ENCODE peak calls at places on chromosomes 12 and 14, in seven cellular contexts. H is right cardiac atrium, J is tibial artery, L is OCI-LY7, S is right atrium auricular region, I is H9, N is upper lobe of left lung. Z is an unnamed sample. For H3K9me3, the result is how much of the 10 kb centered on the place peaks cover.

GRCh38 chr14:80764496-80764895 is 177.0 kb downstream of the CEP128 start:
- DNase-seq in J (no peak), L (no peak), I (no peak), N (no peak), S (no peak), H (no peak), Z (no peak)

GRCh38 chr14:78700236-78700635 is 530.1 kb downstream of the NRXN3 start:
- DNase-seq in L (no peak), J (no peak), N (no peak), S (no peak), H (no peak), I (no peak), Z (no peak)

GRCh38 chr12:48032597-48032996 is 28.3 kb upstream of the COL2A1 start:
- DNase-seq in H (no peak), L (no peak), N (no peak), I (no peak), J (no peak), S (no peak), Z (no peak)

GRCh38 chr14:92004062-92004461 is 35.8 kb downstream of the TRIP11 start:
- DNase-seq in I (no peak), N (no peak), S (no peak), J (no peak), L (no peak), H (no peak), Z (no peak)

GRCh38 chr12:96205909-96206308 is 11.7 kb downstream of the ELK3 start:
- DNase-seq in H (no peak), I (no peak), L (no peak), J (no peak), N (no peak), S (no peak), Z (no peak)

GRCh38 chr14:64388533-64389243 is 535 bp downstream of the MTHFD1 start:
- DNase-seq in J (peak), L (peak), I (no peak), S (peak), N (peak), H (peak), Z (no peak)

GRCh38 chr12:126747530-126748149 is 1519.3 kb upstream of the TMEM132C start:
- DNase-seq in H (peak), L (peak), S (no peak), J (no peak), I (peak), N (peak), Z (peak)

GRCh38 chr12:52903855-52904508 is 894 bp downstream of the KRT8 start:
- DNase-seq in N (peak), L (no peak), H (peak), I (peak), S (no peak), J (no peak), Z (peak)

GRCh38 chr12:3378655-3379054 is 112.3 kb upstream of the PRMT8 start:
- DNase-seq in S (no peak), L (no peak), I (peak), J (no peak), N (no peak), H (no peak), Z (no peak)

GRCh38 chr14:90499121-90499520 is 102.3 kb downstream of the CALM1 start:
- DNase-seq in H (no peak), L (no peak), S (no peak), I (no peak), N (no peak), J (no peak), Z (no peak)

GRCh38 chr14:74478996-74479635 is 14.0 kb downstream of the NPC2 start:
- DNase-seq in S (no peak), J (no peak), I (no peak), L (peak), N (no peak), H (no peak), Z (no peak)

GRCh38 chr12:47078733-47079364 is 572 bp upstream of the PCED1B start:
- DNase-seq in N (peak), J (no peak), L (no peak), S (peak), I (no peak), H (peak), Z (no peak)

GRCh38 chr12:130137141-130138018 is 24.9 kb upstream of the FZD10 start:
- DNase-seq in L (no peak), N (no peak), I (peak), J (no peak), S (no peak), H (no peak), Z (no peak)

GRCh38 chr12:115404761-115405470 is 720.9 kb upstream of the TBX3 start:
- DNase-seq in N (no peak), J (no peak), I (no peak), S (no peak), L (no peak), H (no peak), Z (no peak)

GRCh38 chr14:99569725-99570541 is 34.1 kb downstream of the CCDC85C start:
- DNase-seq in H (peak), N (no peak), I (no peak), L (no peak), S (no peak), J (no peak), Z (no peak)

GRCh38 chr12:4056910-4057845 is 184.0 kb upstream of the PARP11 start:
- DNase-seq in J (no peak), I (no peak), N (no peak), L (no peak), H (no peak), S (no peak), Z (no peak)

GRCh38 chr12:3220382-3221321 is 143.5 kb downstream of the TSPAN9 start:
- DNase-seq in S (no peak), I (no peak), N (no peak), L (no peak), H (peak), J (no peak), Z (no peak)

GRCh38 chr12:50387487-50387886 is 8.9 kb downstream of the FAM186A start:
- DNase-seq in L (no peak), N (no peak), I (peak), H (no peak), J (no peak), S (peak), Z (no peak)

GRCh38 chr14:70048313-70048654 is 140.5 kb downstream of the SLC8A3 start:
- DNase-seq in N (no peak), H (no peak), L (no peak), J (no peak), S (no peak), I (no peak), Z (no peak)

GRCh38 chr12:87217486-87217885 is 811.7 kb downstream of the C12orf50 start:
- DNase-seq in I (no peak), S (no peak), L (no peak), N (no peak), H (no peak), J (no peak), Z (no peak)

GRCh38 chr12:26244503-26244902 is 49.1 kb downstream of the SSPN start:
- DNase-seq in I (no peak), J (no peak), L (no peak), H (no peak), N (no peak), S (no peak), Z (no peak)

GRCh38 chr14:23154876-23155587 is 28.4 kb downstream of the SLC7A8 start:
- DNase-seq in H (peak), L (no peak), S (peak), N (peak), J (peak), I (peak), Z (peak)

GRCh38 chr14:81330619-81331122 is 69.5 kb downstream of the STON2 start:
- DNase-seq in I (no peak), L (no peak), N (no peak), J (no peak), H (no peak), S (no peak), Z (no peak)

GRCh38 chr12:115313929-115314328 is 630.0 kb upstream of the TBX3 start:
- DNase-seq in J (no peak), H (no peak), L (no peak), I (no peak), N (no peak), S (no peak), Z (no peak)

GRCh38 chr14:49139593-49139992 is 446.6 kb downstream of the RPS29 start:
- DNase-seq in N (no peak), H (no peak), J (no peak), I (no peak), L (no peak), S (no peak), Z (no peak)

GRCh38 chr12:30753233-30753632 is 1.5 kb downstream of the CAPRIN2 start:
- DNase-seq in H (no peak), N (no peak), I (peak), J (no peak), L (peak), S (no peak), Z (no peak)

GRCh38 chr12:120206228-120206627 is 5.3 kb upstream of the RPLP0 start:
- DNase-seq in H (no peak), J (no peak), L (no peak), S (no peak), I (no peak), N (no peak), Z (no peak)

GRCh38 chr14:41606249-41607118 is at the start of gene LRFN5:
- DNase-seq in H (peak), S (no peak), I (peak), N (no peak), L (no peak), J (no peak), Z (peak)

GRCh38 chr14:94494085-94494484 is 15.2 kb downstream of the SERPINA12 start:
- DNase-seq in L (no peak), J (no peak), I (no peak), N (no peak), H (no peak), S (no peak), Z (no peak)

GRCh38 chr14:103008768-103009342 is 48.5 kb downstream of the CDC42BPB start:
- DNase-seq in I (no peak), S (no peak), H (peak), J (no peak), N (no peak), L (no peak), Z (peak)

GRCh38 chr14:101624579-101624978 is 63.3 kb downstream of the DIO3 start:
- DNase-seq in L (no peak), I (no peak), S (no peak), N (no peak), J (no peak), H (no peak), Z (no peak)

GRCh38 chr12:6089041-6089823 is 35.2 kb downstream of the VWF start:
- DNase-seq in L (no peak), N (peak), S (no peak), I (peak), H (no peak), J (peak), Z (no peak)

GRCh38 chr12:2387051-2387834 is 334.5 kb downstream of the CACNA1C start:
- DNase-seq in N (no peak), H (no peak), I (peak), L (no peak), J (no peak), S (no peak), Z (no peak)

DNA sequence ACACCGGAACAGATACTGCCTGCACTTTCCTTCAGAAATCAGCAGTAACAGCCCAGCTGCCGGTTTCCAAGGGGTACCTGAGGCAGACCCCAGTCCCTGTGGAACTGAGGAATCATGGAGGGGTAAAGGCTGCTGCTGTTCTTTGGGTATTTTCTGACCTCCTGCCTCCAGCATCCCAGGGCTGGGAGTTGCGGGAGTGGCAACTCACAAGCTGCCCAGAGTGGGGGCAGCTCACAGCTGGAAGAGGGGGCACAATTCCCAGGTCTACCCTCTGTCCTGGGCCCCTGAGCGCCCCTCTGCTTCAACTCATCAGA is 9.6 kb downstream of the ZNF605 start:
- DNase-seq in S (no peak), L (no peak), I (no peak), J (no peak), H (no peak), N (no peak), Z (no peak)
- H3K9me3 ChIP-seq in S (half or more), L (under half), I (under half), J (half or more), H (under half), N (half or more), Z (under half)

DNA sequence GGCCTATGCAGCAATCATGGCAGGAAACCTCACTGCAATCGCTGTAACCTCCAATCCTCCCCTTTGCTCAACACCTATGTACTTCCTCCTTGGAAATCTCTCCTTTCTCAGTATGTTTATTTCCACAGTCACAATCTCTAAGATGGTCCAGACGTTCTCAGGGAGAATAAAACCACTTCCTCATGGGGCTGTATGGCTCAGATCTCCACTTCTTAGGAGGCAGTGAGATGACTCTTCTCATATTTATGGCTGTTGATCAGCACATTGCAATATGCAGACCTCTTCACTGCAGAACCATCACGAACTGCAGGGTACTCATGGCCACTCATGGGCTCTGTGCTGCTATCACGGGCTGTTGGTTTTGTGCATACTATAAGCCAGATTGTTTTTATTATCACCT is 17.1 kb upstream of the OR4K17 start:
- DNase-seq in N (no peak), L (no peak), S (no peak), H (no peak), I (no peak), J (no peak), Z (no peak)
- H3K9me3 ChIP-seq in N (under half), L (under half), S (under half), H (under half), I (half or more), J (under half), Z (under half)

GRCh38 chr12:34297126-34297789 is 275.0 kb downstream of the ALG10 start:
- DNase-seq in J (no peak), L (no peak), N (no peak), H (peak), S (no peak), I (no peak), Z (no peak)
- H3K9me3 ChIP-seq in J (under half), L (under half), N (under half), H (under half), S (under half), I (under half), Z (under half)

GRCh38 chr14:85660243-85660922 is 130.4 kb downstream of the FLRT2 start:
- DNase-seq in J (no peak), H (no peak), I (no peak), N (no peak), L (no peak), S (no peak), Z (no peak)
- H3K9me3 ChIP-seq in J (under half), H (under half), I (under half), N (under half), L (under half), S (under half), Z (under half)

GRCh38 chr14:105943973-105944602 is 417.7 kb downstream of the TMEM121 start:
- DNase-seq in I (no peak), S (no peak), J (no peak), H (no peak), N (no peak), L (no peak), Z (no peak)

GRCh38 chr14:105945891-105946290 is 419.5 kb downstream of the TMEM121 start:
- DNase-seq in H (no peak), L (no peak), N (peak), J (no peak), I (no peak), S (peak), Z (no peak)

GRCh38 chr14:105951399-105951798 is 425.0 kb downstream of the TMEM121 start:
- DNase-seq in J (no peak), S (no peak), L (no peak), N (no peak), H (no peak), I (no peak), Z (no peak)

GRCh38 chr14:105944632-105945610 is 418.5 kb downstream of the TMEM121 start:
- DNase-seq in L (no peak), H (peak), S (peak), N (peak), I (no peak), J (no peak), Z (peak)

GRCh38 chr14:105947599-105947998 is 421.2 kb downstream of the TMEM121 start:
- DNase-seq in J (no peak), S (no peak), L (no peak), N (no peak), I (no peak), H (no peak), Z (no peak)
- H3K9me3 ChIP-seq in J (under half), S (under half), L (under half), N (under half), I (half or more), H (under half), Z (under half)

GRCh38 chr12:83476695-83477094 is 790.0 kb downstream of the TMTC2 start:
- DNase-seq in S (no peak), I (no peak), H (no peak), L (no peak), N (no peak), J (no peak), Z (no peak)

GRCh38 chr12:83477289-83477688 is 790.6 kb downstream of the TMTC2 start:
- DNase-seq in I (no peak), H (no peak), N (no peak), J (no peak), S (no peak), L (no peak), Z (no peak)

GRCh38 chr12:83476006-83476405 is 789.3 kb downstream of the TMTC2 start:
- DNase-seq in I (no peak), L (no peak), J (no peak), N (no peak), S (no peak), H (no peak), Z (no peak)

GRCh38 chr12:83474369-83474768 is 787.7 kb downstream of the TMTC2 start:
- DNase-seq in J (no peak), S (no peak), N (no peak), I (no peak), H (no peak), L (no peak), Z (no peak)

DNA sequence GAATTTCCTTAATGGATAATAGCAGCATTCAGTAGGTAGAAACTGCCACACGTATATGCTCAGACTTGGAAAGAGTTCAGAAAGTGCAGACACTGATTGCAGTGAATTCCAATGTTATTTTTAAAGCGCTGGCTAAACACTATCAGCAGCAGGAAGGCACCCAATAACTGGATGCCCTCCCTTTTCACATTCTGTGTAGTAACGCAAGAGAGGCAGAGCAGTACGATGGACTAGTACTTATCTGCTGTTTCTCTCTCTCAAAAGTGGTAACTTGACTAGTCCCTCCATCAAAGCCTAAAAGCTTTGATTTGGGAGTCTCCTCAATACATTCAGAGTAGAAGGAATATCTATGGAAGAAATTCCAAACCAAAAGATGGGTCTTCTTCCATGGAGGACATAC is 791.0 kb downstream of the TMTC2 start:
- DNase-seq in H (no peak), L (no peak), S (no peak), I (no peak), J (no peak), N (no peak), Z (peak)
- H3K9me3 ChIP-seq in H (under half), L (under half), S (under half), I (under half), J (under half), N (under half), Z (under half)